ENCODE peak calls at places on chromosomes 1 and 21, in five cellular contexts. One of them, this sample, is unnamed.

GRCh38 chr21:16644690-16645089 is 868.2 kb upstream of the CXADR start:
- DNase-seq in IMR-90: peak; percentile 20
- DNase-seq in HepG2: no peak
- DNase-seq in H1: no peak
- DNase-seq in A549: no peak
- DNase-seq in this sample: no peak

GRCh38 chr1:28291711-28292110 is 32.4 kb downstream of the SESN2 start:
- DNase-seq in IMR-90: no peak
- DNase-seq in H1: no peak
- DNase-seq in HepG2: no peak
- DNase-seq in A549: no peak
- DNase-seq in this sample: no peak

GRCh38 chr1:234373938-234374240 is 633 bp downstream of the COA6 start:
- DNase-seq in A549: no peak
- DNase-seq in HepG2: no peak
- DNase-seq in IMR-90: no peak
- DNase-seq in H1: no peak
- DNase-seq in this sample: no peak

GRCh38 chr21:39840373-39841097 is 26.7 kb upstream of the PCP4 start:
- DNase-seq in H1: no peak
- DNase-seq in A549: no peak
- DNase-seq in IMR-90: no peak
- DNase-seq in HepG2: no peak
- DNase-seq in this sample: no peak

GRCh38 chr1:218339267-218339831 is 5.8 kb upstream of the TGFB2 start:
- DNase-seq in IMR-90: peak; percentile 62
- DNase-seq in A549: peak; percentile 58
- DNase-seq in HepG2: peak; percentile 19
- DNase-seq in H1: no peak
- DNase-seq in this sample: no peak

GRCh38 chr1:172779501-172779900 is 120.6 kb downstream of the FASLG start:
- DNase-seq in IMR-90: peak; percentile 42
- DNase-seq in HepG2: no peak
- DNase-seq in H1: no peak
- DNase-seq in A549: no peak
- DNase-seq in this sample: no peak

GRCh38 chr21:15222711-15223110 is 157.9 kb upstream of the NRIP1 start:
- DNase-seq in IMR-90: no peak
- DNase-seq in A549: no peak
- DNase-seq in H1: no peak
- DNase-seq in HepG2: no peak
- DNase-seq in this sample: no peak

GRCh38 chr1:231628207-231628876 is 1.8 kb downstream of the DISC1 start:
- DNase-seq in IMR-90: peak; percentile 37
- DNase-seq in HepG2: peak; percentile 91
- DNase-seq in H1: no peak
- DNase-seq in A549: no peak
- DNase-seq in this sample: no peak

GRCh38 chr1:26459573-26460031 is 12.6 kb upstream of the HMGN2 start:
- DNase-seq in H1: no peak
- DNase-seq in HepG2: no peak
- DNase-seq in A549: no peak
- DNase-seq in IMR-90: no peak
- DNase-seq in this sample: no peak

GRCh38 chr1:24952413-24952841 is 22.4 kb upstream of the RUNX3 start:
- DNase-seq in IMR-90: no peak
- DNase-seq in A549: no peak
- DNase-seq in H1: no peak
- DNase-seq in HepG2: no peak
- DNase-seq in this sample: no peak

GRCh38 chr21:34517491-34518245 is 5.7 kb upstream of the KCNE1 start:
- DNase-seq in IMR-90: no peak
- DNase-seq in HepG2: peak; percentile 44
- DNase-seq in A549: peak; percentile 16
- DNase-seq in H1: no peak
- DNase-seq in this sample: no peak

GRCh38 chr1:167922023-167922422 is 8.1 kb upstream of the ADCY10 start:
- DNase-seq in HepG2: no peak
- DNase-seq in H1: no peak
- DNase-seq in IMR-90: peak; percentile 60
- DNase-seq in A549: no peak
- DNase-seq in this sample: no peak

GRCh38 chr1:94125551-94126514 is 4.9 kb upstream of the ABCA4 start:
- DNase-seq in A549: peak; percentile 56
- DNase-seq in H1: no peak
- DNase-seq in IMR-90: no peak
- DNase-seq in HepG2: peak; percentile 96
- DNase-seq in this sample: no peak

GRCh38 chr1:17369466-17369865 is 2.5 kb upstream of the PADI6 start:
- DNase-seq in HepG2: no peak
- DNase-seq in IMR-90: peak; percentile 37
- DNase-seq in H1: no peak
- DNase-seq in A549: no peak
- DNase-seq in this sample: no peak

GRCh38 chr1:246280551-246280950 is 226.5 kb downstream of the SMYD3 start:
- DNase-seq in H1: no peak
- DNase-seq in IMR-90: peak; percentile 60
- DNase-seq in A549: peak; percentile 40
- DNase-seq in HepG2: peak; percentile 12
- DNase-seq in this sample: no peak

GRCh38 chr1:201628490-201628889 is 89.6 kb downstream of the NAV1 start:
- DNase-seq in A549: no peak
- DNase-seq in H1: no peak
- DNase-seq in HepG2: no peak
- DNase-seq in IMR-90: no peak
- DNase-seq in this sample: no peak

GRCh38 chr1:70627910-70628309 is 216.8 kb downstream of the CTH start:
- DNase-seq in IMR-90: no peak
- DNase-seq in HepG2: no peak
- DNase-seq in A549: peak; percentile 1
- DNase-seq in H1: no peak
- DNase-seq in this sample: no peak

GRCh38 chr1:155940531-155940992 is 876 bp upstream of the RXFP4 start:
- DNase-seq in H1: no peak
- DNase-seq in HepG2: peak; percentile 86
- DNase-seq in IMR-90: peak; percentile 55
- DNase-seq in A549: peak; percentile 69
- DNase-seq in this sample: no peak

GRCh38 chr1:12276225-12276624 is 46.4 kb downstream of the VPS13D start:
- DNase-seq in IMR-90: peak; percentile 51
- DNase-seq in A549: peak; percentile 66
- DNase-seq in HepG2: peak; percentile 32
- DNase-seq in H1: peak; percentile 67
- DNase-seq in this sample: no peak

GRCh38 chr1:178344513-178345077 is 152.2 kb downstream of the CLEC20A start:
- DNase-seq in IMR-90: peak; percentile 92
- DNase-seq in HepG2: peak; percentile 36
- DNase-seq in A549: peak; percentile 62
- DNase-seq in H1: no peak
- DNase-seq in this sample: peak; percentile 1

GRCh38 chr1:218898921-218899320 is 274.8 kb upstream of the LYPLAL1 start:
- DNase-seq in H1: no peak
- DNase-seq in A549: no peak
- DNase-seq in IMR-90: no peak
- DNase-seq in HepG2: no peak
- DNase-seq in this sample: no peak

GRCh38 chr21:32888971-32889370 is 117.4 kb upstream of the PAXBP1 start:
- DNase-seq in HepG2: no peak
- DNase-seq in IMR-90: no peak
- DNase-seq in H1: no peak
- DNase-seq in A549: no peak
- DNase-seq in this sample: no peak

GRCh38 chr1:153548722-153549695 is at the start of gene S100A3:
- DNase-seq in HepG2: no peak
- DNase-seq in H1: no peak
- DNase-seq in IMR-90: peak; percentile 91
- DNase-seq in A549: peak; percentile 89
- DNase-seq in this sample: no peak

GRCh38 chr21:18499761-18500376 is 96.3 kb upstream of the TMPRSS15 start:
- DNase-seq in IMR-90: peak; percentile 13
- DNase-seq in HepG2: peak; percentile 21
- DNase-seq in H1: peak; percentile 66
- DNase-seq in A549: peak; percentile 32
- DNase-seq in this sample: no peak

GRCh38 chr1:79323240-79324025 is 316.9 kb upstream of the ADGRL4 start:
- DNase-seq in IMR-90: peak; percentile 100
- DNase-seq in H1: no peak
- DNase-seq in A549: peak; percentile 77
- DNase-seq in HepG2: no peak
- DNase-seq in this sample: no peak

GRCh38 chr1:160711528-160712311 is at the start of gene CD48:
- DNase-seq in IMR-90: no peak
- DNase-seq in A549: no peak
- DNase-seq in H1: no peak
- DNase-seq in HepG2: no peak
- DNase-seq in this sample: no peak

DNA sequence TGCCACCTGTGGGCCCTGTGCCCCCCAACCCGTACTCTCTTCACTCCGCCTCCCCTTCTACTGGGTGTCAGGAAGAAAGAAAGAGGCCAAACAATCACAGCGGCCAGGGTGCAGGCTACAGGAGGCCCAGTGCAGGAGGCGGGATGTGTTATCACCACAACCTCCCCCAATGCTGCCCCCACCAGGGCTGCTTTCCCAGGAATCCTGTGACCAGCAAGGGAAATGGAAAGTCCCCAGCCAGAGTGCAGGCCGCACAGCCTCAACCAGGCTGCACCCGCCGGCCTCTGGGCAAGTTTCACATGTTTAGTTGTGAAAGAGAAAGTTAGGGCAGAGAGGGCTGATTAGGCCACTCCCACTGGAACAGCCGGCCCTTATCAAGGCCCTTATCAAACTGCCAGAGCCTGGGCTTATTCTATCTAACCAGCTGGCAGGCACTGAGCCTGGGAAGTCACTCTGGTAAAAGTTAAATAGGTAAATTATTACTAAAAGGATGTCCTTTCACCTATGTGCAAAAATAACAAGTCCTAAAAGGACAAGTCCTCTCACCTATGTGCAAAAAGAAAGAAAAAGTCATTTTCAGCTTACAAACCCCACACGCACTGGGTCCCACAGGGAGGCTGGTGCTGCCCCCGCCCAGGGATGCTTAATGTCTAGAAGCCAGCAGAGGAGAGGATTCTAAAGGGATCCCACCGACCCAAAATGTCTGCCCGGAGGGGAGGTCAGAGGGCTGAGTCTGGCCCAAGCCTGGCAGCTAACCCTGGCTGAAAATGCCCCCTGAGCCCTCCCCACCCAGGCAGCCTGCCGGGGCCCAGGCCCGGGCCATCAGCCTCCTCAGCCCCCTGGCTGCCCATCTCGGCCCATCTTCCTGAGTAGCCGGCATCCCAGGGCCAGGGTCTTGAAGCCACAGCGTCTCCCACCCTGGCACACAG is 33.7 kb downstream of the ACOT7 start:
- DNase-seq in IMR-90: peak; percentile 88
- DNase-seq in H1: peak; percentile 57
- DNase-seq in A549: peak; percentile 48
- DNase-seq in HepG2: peak; percentile 93
- DNase-seq in this sample: peak; percentile 50
- TF ChIP-seq RFX5 in IMR-90: no peak
- TF ChIP-seq RFX5 in H1: no peak
- TF ChIP-seq RFX5 in A549: no peak
- TF ChIP-seq RFX5 in HepG2: no peak
- TF ChIP-seq RFX5 in this sample: no peak

GRCh38 chr21:44087426-44088400 is 19.5 kb upstream of the PWP2 start:
- DNase-seq in HepG2: no peak
- DNase-seq in A549: no peak
- DNase-seq in IMR-90: no peak
- DNase-seq in H1: peak; percentile 33
- DNase-seq in this sample: no peak
- H3K27ac ChIP-seq in HepG2: no peak overlapping the region
- H3K27ac ChIP-seq in A549: no peak overlapping the region
- H3K27ac ChIP-seq in IMR-90: no peak overlapping the region
- H3K27ac ChIP-seq in H1: no peak overlapping the region
- H3K27ac ChIP-seq in this sample: no peak overlapping the region

GRCh38 chr1:208272713-208273112 is 28.5 kb upstream of the PLXNA2 start:
- DNase-seq in H1: no peak
- DNase-seq in IMR-90: no peak
- DNase-seq in A549: no peak
- DNase-seq in HepG2: no peak
- DNase-seq in this sample: no peak
- TF ChIP-seq RFX5 in H1: no peak
- TF ChIP-seq RFX5 in IMR-90: no peak
- TF ChIP-seq RFX5 in A549: no peak
- TF ChIP-seq RFX5 in HepG2: no peak
- TF ChIP-seq RFX5 in this sample: no peak

GRCh38 chr21:41411449-41412089 is 14.5 kb upstream of the MX1 start:
- DNase-seq in HepG2: peak; percentile 9
- DNase-seq in H1: peak; percentile 60
- DNase-seq in IMR-90: no peak
- DNase-seq in A549: peak; percentile 15
- DNase-seq in this sample: peak; percentile 40
- H3K27ac ChIP-seq in HepG2: no peak overlapping the region
- H3K27ac ChIP-seq in H1: no peak overlapping the region
- H3K27ac ChIP-seq in IMR-90: no peak overlapping the region
- H3K27ac ChIP-seq in A549: no peak overlapping the region
- H3K27ac ChIP-seq in this sample: no peak overlapping the region

GRCh38 chr1:214074477-214074876 is 86.7 kb downstream of the PROX1 start:
- DNase-seq in IMR-90: no peak
- DNase-seq in A549: no peak
- DNase-seq in H1: no peak
- DNase-seq in HepG2: no peak
- DNase-seq in this sample: no peak

GRCh38 chr1:214078950-214079349 is 91.2 kb downstream of the PROX1 start:
- DNase-seq in H1: no peak
- DNase-seq in A549: no peak
- DNase-seq in HepG2: no peak
- DNase-seq in IMR-90: no peak
- DNase-seq in this sample: no peak

GRCh38 chr1:214075305-214076003 is 87.7 kb downstream of the PROX1 start:
- DNase-seq in H1: no peak
- DNase-seq in A549: no peak
- DNase-seq in HepG2: no peak
- DNase-seq in IMR-90: no peak
- DNase-seq in this sample: no peak

GRCh38 chr1:214076004-214076320 is 88.2 kb downstream of the PROX1 start:
- DNase-seq in H1: no peak
- DNase-seq in IMR-90: no peak
- DNase-seq in A549: no peak
- DNase-seq in HepG2: no peak
- DNase-seq in this sample: no peak

DNA sequence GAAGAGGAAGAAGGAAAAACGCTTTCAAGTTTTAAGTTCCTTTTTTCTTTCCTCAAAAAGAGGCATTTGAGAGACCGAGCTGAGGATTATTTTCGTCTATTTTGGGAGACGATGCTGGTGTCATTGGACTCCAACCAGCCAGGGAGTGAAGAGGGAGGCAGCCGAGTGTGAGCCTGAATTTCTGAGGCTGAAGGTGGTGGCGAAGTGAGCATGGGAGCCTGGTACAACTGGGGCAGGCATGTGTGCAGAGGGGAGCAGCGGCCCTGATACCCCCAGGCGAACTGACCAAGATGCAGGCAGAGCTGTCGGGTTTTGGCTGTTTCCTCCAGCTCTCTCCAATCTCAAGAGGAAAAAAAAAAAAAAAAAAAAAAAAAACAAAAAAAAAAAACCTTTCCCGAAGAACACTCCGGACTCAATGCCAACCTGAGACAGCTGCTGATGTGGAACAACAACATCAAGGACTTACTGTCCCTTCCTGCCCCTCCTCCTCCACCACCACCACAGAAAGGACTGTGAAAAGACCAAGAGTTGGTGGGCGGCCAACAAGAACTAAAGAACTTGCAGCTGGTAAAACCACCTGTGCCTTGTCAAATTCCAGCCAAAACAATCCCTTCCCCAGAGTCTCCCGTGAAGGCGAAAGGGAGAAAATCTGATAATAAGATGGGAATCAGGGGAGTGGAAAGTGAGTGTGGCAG is 88.7 kb downstream of the PROX1 start:
- DNase-seq in A549: no peak
- DNase-seq in IMR-90: no peak
- DNase-seq in HepG2: no peak
- DNase-seq in H1: no peak
- DNase-seq in this sample: no peak
- TF ChIP-seq RFX5 in A549: no peak
- TF ChIP-seq RFX5 in IMR-90: no peak
- TF ChIP-seq RFX5 in HepG2: no peak
- TF ChIP-seq RFX5 in H1: no peak
- TF ChIP-seq RFX5 in this sample: no peak

This sample was measured in GM12878.